ENCODE peak calls at places on chromosomes 2 and 18, in seven cellular contexts. Z, C, R, I, P, O and G are unnamed samples.

GRCh38 chr2:163066085-163066484 is 227.5 kb upstream of the KCNH7 start:
- DNase-seq in Z (no peak), C (no peak), R (no peak), I (no peak), P (no peak), O (no peak), G (no peak)

GRCh38 chr2:98560256-98560771 is 48.0 kb downstream of the COA5 start:
- DNase-seq in Z (peak), C (peak), R (no peak), I (no peak), P (no peak), O (no peak), G (no peak)

GRCh38 chr2:225041210-225041870 is 928 bp downstream of the DOCK10 start:
- DNase-seq in Z (peak), C (peak), R (peak), I (no peak), P (peak), O (no peak), G (no peak)

GRCh38 chr2:231677632-231678104 is 30.7 kb upstream of the PTMA start:
- DNase-seq in Z (peak), C (peak), R (peak), I (peak), P (peak), O (peak), G (no peak)

GRCh38 chr2:124272442-124272841 is 247.4 kb downstream of the CNTNAP5 start:
- DNase-seq in Z (no peak), C (no peak), R (no peak), I (no peak), P (no peak), O (no peak), G (no peak)

GRCh38 chr2:221571391-221572179 is 519 bp downstream of the EPHA4 start:
- DNase-seq in Z (peak), C (peak), R (no peak), I (no peak), P (peak), O (no peak), G (no peak)

GRCh38 chr2:7672027-7672684 is 754.9 kb downstream of the RNF144A start:
- DNase-seq in Z (peak), C (no peak), R (no peak), I (peak), P (peak), O (no peak), G (peak)

GRCh38 chr18:9147440-9148238 is 11.1 kb downstream of the ANKRD12 start:
- DNase-seq in Z (peak), C (peak), R (no peak), I (peak), P (no peak), O (peak), G (no peak)

GRCh38 chr18:59799383-59800015 is 100.3 kb upstream of the PMAIP1 start:
- DNase-seq in Z (no peak), C (peak), R (no peak), I (no peak), P (no peak), O (no peak), G (no peak)

GRCh38 chr2:46719499-46719898 is 196.1 kb downstream of the MCFD2 start:
- DNase-seq in Z (no peak), C (no peak), R (no peak), I (no peak), P (no peak), O (no peak), G (no peak)

GRCh38 chr18:35121531-35121930 is 80.3 kb downstream of the MAPRE2 start:
- DNase-seq in Z (no peak), C (no peak), R (no peak), I (no peak), P (no peak), O (no peak), G (no peak)

GRCh38 chr2:17593841-17594482 is 53.5 kb downstream of the VSNL1 start:
- DNase-seq in Z (no peak), C (no peak), R (no peak), I (no peak), P (no peak), O (no peak), G (no peak)